ENCODE peak calls at places on chromosomes 11 and 22, in eight cellular contexts. Z is lung, T is sigmoid colon, R is right atrium auricular region, P is left ventricle myocardium inferior, Y is IMR-90, G is GM12878, F is body of pancreas. D is an unnamed sample. For H3K4me1, the result is how much of the 10 kb centered on the place peaks cover.

GRCh38 chr22:27726344-27726725 is 75.2 kb downstream of the MN1 start:
- DNase-seq in Z (no peak), T (no peak), R (no peak), P (no peak), Y (no peak), G (no peak), F (no peak), D (no peak)

GRCh38 chr11:31236052-31236652 is 133.4 kb downstream of the DCDC1 start:
- DNase-seq in Z (no peak), T (no peak), R (no peak), P (no peak), Y (no peak), G (no peak), F (no peak), D (no peak)

GRCh38 chr11:33635161-33635560 is 65.5 kb downstream of the C11orf91 start:
- DNase-seq in Z (peak), T (peak), R (peak), P (peak), Y (peak), G (no peak), F (peak), D (no peak)

GRCh38 chr11:72141066-72141465 is 5.5 kb downstream of the FOLR3 start:
- DNase-seq in Z (no peak), T (no peak), R (no peak), P (no peak), Y (peak), G (no peak), F (no peak), D (no peak)

GRCh38 chr11:97622795-97623194 is 1233.0 kb downstream of the JRKL start:
- DNase-seq in Z (no peak), T (no peak), R (no peak), P (no peak), Y (no peak), G (no peak), F (no peak), D (no peak)

GRCh38 chr11:47948137-47948536 is 32.2 kb upstream of the PTPRJ start:
- DNase-seq in Z (no peak), T (no peak), R (no peak), P (no peak), Y (no peak), G (no peak), F (no peak), D (no peak)

GRCh38 chr11:110362916-110363574 is 66.6 kb upstream of the RDX start:
- DNase-seq in Z (no peak), T (no peak), R (no peak), P (no peak), Y (no peak), G (no peak), F (peak), D (no peak)

GRCh38 chr11:121112498-121113455 is 11.7 kb downstream of the TECTA start:
- DNase-seq in Z (peak), T (peak), R (peak), P (peak), Y (peak), G (no peak), F (peak), D (peak)

GRCh38 chr11:134228625-134229024 is 4.2 kb downstream of the VPS26B start:
- DNase-seq in Z (no peak), T (no peak), R (no peak), P (no peak), Y (no peak), G (peak), F (no peak), D (no peak)

DNA sequence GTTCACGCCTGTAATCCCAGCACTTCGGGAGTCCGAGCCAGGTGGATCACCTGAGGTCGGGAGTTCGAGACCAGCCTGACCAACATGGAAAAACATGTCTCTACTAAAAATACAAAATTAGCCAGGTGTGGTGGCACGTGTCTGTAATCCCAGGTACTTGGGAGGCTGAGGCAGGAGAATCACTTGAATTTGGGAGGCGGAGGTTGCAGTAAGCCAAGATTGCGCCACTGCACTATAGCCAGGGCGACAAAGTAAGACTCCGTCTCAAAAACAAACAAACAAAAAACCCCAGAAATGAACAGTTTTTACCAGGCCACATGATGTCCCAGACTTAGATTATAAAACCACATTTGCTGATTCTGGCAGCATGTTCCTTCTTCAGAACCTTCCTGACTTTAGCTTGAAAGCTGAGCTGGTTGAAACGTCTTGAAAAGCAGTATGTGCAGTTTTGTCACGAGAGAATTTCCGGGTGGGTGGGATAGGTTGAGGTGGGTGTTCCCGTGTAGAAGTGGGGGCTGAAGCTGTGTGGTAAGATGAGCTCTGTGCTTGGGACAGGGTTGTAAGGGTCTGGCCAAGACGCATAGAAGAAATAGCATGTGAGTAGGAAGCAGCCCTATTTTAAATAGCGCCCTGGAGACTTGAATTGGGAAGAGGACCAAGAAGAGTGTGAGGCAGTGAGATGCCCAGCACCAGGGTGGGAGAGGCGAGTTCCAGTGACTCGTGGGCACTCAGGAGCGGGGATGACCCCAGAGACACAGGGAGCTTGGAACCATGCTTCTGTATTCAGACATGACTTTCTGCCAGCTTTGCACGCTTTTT is 7.5 kb downstream of the AP2A2 start:
- DNase-seq in Z (no peak), T (no peak), R (no peak), P (no peak), Y (no peak), G (no peak), F (no peak), D (no peak)
- H3K27ac ChIP-seq in Z (peak), T (peak), R (peak), P (peak), Y (no peak), G (no peak), F (no peak), D (no peak)

GRCh38 chr11:58866788-58867187 is 22.3 kb upstream of the GLYATL2 start:
- DNase-seq in Z (no peak), T (no peak), R (no peak), P (no peak), Y (peak), G (no peak), F (no peak), D (no peak)
- H3K4me1 ChIP-seq in Z (under half), T (under half), R (under half), P (under half), Y (under half), G (under half), F (under half), D (under half)

DNA sequence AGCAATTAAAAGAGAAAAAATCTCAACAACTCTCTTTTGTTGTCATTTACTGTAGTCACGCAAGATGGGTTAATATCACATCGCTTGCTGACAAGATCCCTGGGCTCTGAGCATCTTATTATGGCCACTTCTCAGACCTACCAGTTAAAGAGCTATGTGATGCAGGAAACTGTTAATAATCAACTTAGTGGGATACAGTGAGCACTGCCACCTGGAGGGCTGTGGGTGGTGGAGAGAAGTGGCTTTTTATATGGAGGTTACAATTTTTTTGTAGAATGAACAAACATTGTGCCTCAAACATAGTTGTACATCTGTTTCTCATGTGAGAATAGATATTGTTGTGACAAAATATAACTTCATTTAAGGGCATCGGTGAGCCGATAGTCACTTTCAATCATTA is 181.0 kb downstream of the TENM4 start:
- DNase-seq in Z (no peak), T (no peak), R (no peak), P (no peak), Y (no peak), G (no peak), F (no peak), D (no peak)
- TF ChIP-seq CTCF in Z (no peak), T (no peak), R (no peak), P (peak), Y (peak), G (no peak), F (peak), D (no peak)

DNA sequence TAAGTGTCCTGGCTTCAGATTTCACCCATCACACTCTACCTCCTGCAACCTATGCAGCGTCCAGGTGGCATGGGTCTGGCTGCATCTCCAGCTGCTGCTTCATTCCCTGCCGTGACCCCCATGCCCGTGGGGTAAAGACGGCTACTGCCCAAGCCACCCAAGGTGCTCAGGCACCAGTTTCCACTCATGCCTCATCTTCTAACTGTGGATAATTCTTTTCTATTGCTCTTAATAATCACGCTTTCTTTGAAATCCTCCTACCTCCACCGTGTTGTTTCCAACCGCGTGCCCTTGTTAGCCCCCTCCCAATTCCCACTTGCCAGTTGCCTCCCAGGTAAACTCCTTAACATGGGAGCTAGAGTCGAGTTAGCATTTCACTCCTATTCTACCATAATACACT is 738.5 kb downstream of the OPCML start:
- DNase-seq in Z (no peak), T (no peak), R (no peak), P (no peak), Y (no peak), G (no peak), F (no peak), D (no peak)
- H3K27ac ChIP-seq in Z (no peak), T (no peak), R (no peak), P (no peak), Y (no peak), G (no peak), F (no peak), D (no peak)

GRCh38 chr11:119118227-119118626 is 3.2 kb upstream of the HINFP start:
- DNase-seq in Z (no peak), T (no peak), R (no peak), P (no peak), Y (no peak), G (no peak), F (no peak), D (no peak)
- H3K4me1 ChIP-seq in Z (under half), T (under half), R (under half), P (under half), Y (under half), G (under half), F (under half), D (under half)

GRCh38 chr22:41532908-41533825 is 11.1 kb downstream of the POLR3H start:
- DNase-seq in Z (peak), T (peak), R (peak), P (peak), Y (peak), G (no peak), F (peak), D (no peak)

GRCh38 chr22:41537203-41537602 is 7.1 kb downstream of the POLR3H start:
- DNase-seq in Z (no peak), T (no peak), R (no peak), P (no peak), Y (no peak), G (no peak), F (no peak), D (no peak)

GRCh38 chr22:41534219-41534618 is 10.1 kb downstream of the POLR3H start:
- DNase-seq in Z (no peak), T (no peak), R (no peak), P (no peak), Y (no peak), G (no peak), F (no peak), D (no peak)

GRCh38 chr22:41531736-41532477 is 12.4 kb downstream of the POLR3H start:
- DNase-seq in Z (no peak), T (no peak), R (no peak), P (no peak), Y (no peak), G (no peak), F (no peak), D (no peak)

GRCh38 chr22:41535244-41535643 is 9.0 kb downstream of the POLR3H start:
- DNase-seq in Z (no peak), T (no peak), R (no peak), P (no peak), Y (no peak), G (no peak), F (no peak), D (no peak)
- TF ChIP-seq CTCF in Z (no peak), T (no peak), R (no peak), P (peak), Y (peak), G (peak), F (no peak), D (no peak)

GRCh38 chr22:46971141-46971775 is 208.8 kb downstream of the TBC1D22A start:
- DNase-seq in Z (no peak), T (peak), R (peak), P (peak), Y (peak), G (no peak), F (peak), D (no peak)
- H3K27ac ChIP-seq in Z (peak), T (peak), R (peak), P (peak), Y (no peak), G (no peak), F (peak), D (no peak)